ENCODE peak calls at places on chromosome 3, in five cellular contexts. O is cardiac muscle cell; C is CD4-positive, alpha-beta T cell; Z is endothelial cell; W is AG04449. R is an unnamed sample.

GRCh38 chr3:52228751-52229291 is 3.4 kb upstream of the TLR9 start:
- DNase-seq in O (no peak), C (no peak), Z (no peak), W (no peak), R (no peak)

GRCh38 chr3:71779674-71780377 is 5.1 kb downstream of the PROK2 start:
- DNase-seq in O (peak), C (no peak), Z (no peak), W (no peak), R (no peak)

GRCh38 chr3:24678441-24678865 is 183.8 kb upstream of the THRB start:
- DNase-seq in O (peak), C (no peak), Z (no peak), W (no peak), R (no peak)

GRCh38 chr3:58356054-58356453 is 23.4 kb downstream of the PXK start:
- DNase-seq in O (no peak), C (no peak), Z (no peak), W (no peak), R (no peak)

GRCh38 chr3:116140100-116140689 is 305.1 kb downstream of the LSAMP start:
- DNase-seq in O (peak), C (no peak), Z (no peak), W (no peak), R (peak)

GRCh38 chr3:43747641-43748040 is 56.9 kb downstream of the ABHD5 start:
- DNase-seq in O (no peak), C (no peak), Z (no peak), W (no peak), R (peak)

GRCh38 chr3:134201201-134202130 is 49.2 kb downstream of the RYK start:
- DNase-seq in O (peak), C (no peak), Z (no peak), W (peak), R (peak)

GRCh38 chr3:182490601-182491485 is 302.5 kb upstream of the ATP11B start:
- DNase-seq in O (peak), C (no peak), Z (peak), W (no peak), R (no peak)

GRCh38 chr3:192892981-192893827 is 24.5 kb downstream of the MB21D2 start:
- DNase-seq in O (peak), C (peak), Z (no peak), W (peak), R (peak)

GRCh38 chr3:194326192-194327029 is 24.7 kb downstream of the CPN2 start:
- DNase-seq in O (peak), C (no peak), Z (no peak), W (no peak), R (peak)

GRCh38 chr3:175155172-175155571 is 296.0 kb downstream of the NAALADL2 start:
- DNase-seq in O (no peak), C (no peak), Z (no peak), W (no peak), R (no peak)

GRCh38 chr3:64426551-64426950 is 201.3 kb upstream of the PRICKLE2 start:
- DNase-seq in O (no peak), C (no peak), Z (no peak), W (no peak), R (no peak)

GRCh38 chr3:55271549-55271948 is 215.6 kb downstream of the WNT5A start:
- DNase-seq in O (no peak), C (no peak), Z (no peak), W (no peak), R (no peak)

GRCh38 chr3:167729591-167729990 is 5.1 kb downstream of the PDCD10 start:
- DNase-seq in O (peak), C (no peak), Z (no peak), W (no peak), R (no peak)

GRCh38 chr3:99269606-99270355 is 368.3 kb upstream of the DCBLD2 start:
- DNase-seq in O (peak), C (no peak), Z (no peak), W (no peak), R (peak)

GRCh38 chr3:4824948-4825325 is 154.3 kb upstream of the BHLHE40 start:
- DNase-seq in O (peak), C (no peak), Z (no peak), W (peak), R (peak)

GRCh38 chr3:72991522-72991921 is 5.1 kb upstream of the PPP4R2 start:
- DNase-seq in O (no peak), C (no peak), Z (no peak), W (no peak), R (no peak)

DNA sequence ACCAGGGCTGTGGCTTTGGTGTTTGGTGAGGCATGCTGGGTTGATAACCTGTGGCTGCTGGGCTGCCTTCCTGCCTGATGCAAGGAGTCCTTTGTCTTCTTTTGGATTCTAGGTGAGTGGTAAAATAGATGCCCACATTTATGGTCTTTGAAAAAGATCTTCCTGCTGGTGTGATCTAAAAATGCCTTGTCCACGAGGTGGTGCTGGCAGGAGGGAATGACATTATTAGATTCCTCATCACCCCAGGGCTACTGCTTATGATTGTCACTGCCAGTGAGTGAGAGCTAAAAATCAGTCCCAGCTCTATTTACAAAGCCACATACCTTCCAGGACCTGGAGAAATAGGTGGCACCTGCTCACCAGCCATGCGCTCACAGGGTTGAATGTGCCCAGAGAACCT is 355.5 kb upstream of the ROPN1 start:
- DNase-seq in O (no peak), C (no peak), Z (no peak), W (no peak), R (no peak)
- TF ChIP-seq CTCF in O (no peak), C (no peak), Z (no peak), W (no peak), R (peak)

DNA sequence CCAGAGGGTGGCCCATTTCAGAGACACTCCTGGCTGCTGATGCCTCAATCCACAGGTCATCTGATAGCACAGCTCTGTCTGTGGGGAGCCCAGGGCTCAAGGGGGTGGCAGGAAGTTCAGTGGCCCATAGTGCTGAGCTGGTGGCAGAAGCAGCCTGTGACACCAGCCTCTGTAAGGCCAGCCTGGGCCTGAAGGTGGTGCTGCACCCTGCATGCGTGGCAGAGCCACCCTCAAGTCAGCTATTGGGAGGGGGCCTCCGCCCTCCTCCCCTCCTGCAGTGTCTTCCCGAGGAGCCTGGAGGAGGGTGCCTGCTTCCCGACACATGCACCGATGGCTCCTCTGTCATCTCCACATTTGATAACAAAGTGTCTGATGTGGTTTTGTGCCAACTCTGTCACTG is 3.0 kb downstream of the PLA1A start:
- DNase-seq in O (no peak), C (no peak), Z (peak), W (no peak), R (no peak)
- TF ChIP-seq CTCF in O (peak), C (no peak), Z (peak), W (peak), R (peak)

DNA sequence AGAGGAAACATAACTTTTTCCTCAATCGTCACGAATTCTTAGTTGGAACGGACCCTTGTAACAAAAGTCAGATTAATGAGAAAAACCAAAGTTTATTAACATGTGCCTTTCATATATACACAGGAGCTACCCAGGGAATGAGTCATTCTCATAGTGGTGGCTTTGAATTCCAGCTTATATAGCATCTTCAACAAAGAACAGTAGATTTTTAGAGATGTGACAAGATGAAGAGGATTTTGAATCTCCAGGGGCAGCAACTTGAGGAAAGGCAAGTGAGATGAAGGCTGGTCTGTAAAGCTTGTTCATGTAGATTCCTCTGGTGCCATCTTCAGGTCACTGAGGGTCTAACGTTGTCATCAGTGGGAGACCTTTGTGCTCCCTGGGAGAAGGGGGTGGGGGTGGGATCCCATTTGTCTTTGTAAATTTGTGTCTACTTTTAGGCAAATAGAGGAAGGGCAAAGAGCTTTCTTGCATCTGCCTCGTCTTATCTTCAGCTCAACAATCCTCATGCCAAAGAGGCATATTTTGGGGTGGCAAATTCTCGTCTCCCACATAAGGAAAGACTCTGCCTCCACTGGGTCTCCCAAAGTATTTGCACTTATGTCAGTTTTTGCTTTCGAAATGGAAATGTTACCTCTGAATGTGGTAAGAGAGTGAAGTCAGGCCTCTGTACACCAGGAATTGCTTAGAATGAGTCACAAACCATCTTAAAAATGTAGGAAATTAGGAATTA is 29.5 kb downstream of the CLEC3B start:
- DNase-seq in O (peak), C (no peak), Z (peak), W (no peak), R (peak)
- TF ChIP-seq CTCF in O (peak), C (peak), Z (peak), W (peak), R (peak)

DNA sequence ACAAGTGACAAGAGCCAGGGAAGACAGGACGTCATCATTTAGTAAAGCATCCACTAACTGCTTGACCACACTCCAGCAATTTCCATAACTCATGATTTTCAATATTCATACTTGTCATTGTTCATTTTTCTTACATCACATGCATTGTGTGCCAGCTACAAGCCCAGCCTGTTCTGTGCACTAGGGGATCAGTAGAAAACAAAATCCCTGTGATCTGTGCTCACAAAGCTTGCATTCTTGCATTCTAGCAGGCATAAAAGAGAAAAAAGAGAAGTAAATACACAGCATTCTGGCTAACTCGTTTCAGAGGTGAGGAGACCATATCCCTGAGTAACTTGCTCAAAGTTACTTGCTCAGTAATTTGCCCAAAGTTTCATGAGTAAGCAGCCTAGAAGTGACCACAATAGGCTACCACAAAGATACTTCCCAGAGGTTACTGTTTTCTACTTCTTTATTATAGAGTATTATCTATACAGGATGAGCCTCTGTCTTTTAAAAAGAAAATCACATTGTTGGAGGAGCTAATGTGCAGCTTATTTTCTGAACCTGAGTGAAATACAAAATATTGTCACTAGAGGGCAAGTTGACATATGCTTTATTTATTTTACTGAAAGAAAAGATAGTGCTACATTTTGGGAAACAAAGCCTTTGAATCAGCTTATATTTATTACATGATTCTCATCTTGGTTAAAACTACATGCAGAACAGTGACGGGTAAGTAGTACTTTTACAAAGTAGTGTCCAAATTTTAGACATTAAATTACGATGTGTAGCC is 701.4 kb upstream of the LMCD1 start:
- DNase-seq in O (peak), C (no peak), Z (no peak), W (no peak), R (no peak)
- TF ChIP-seq CTCF in O (peak), C (peak), Z (peak), W (no peak), R (peak)

GRCh38 chr3:107627962-107628542 is 105.3 kb downstream of the BBX start:
- DNase-seq in O (no peak), C (no peak), Z (no peak), W (no peak), R (no peak)
- TF ChIP-seq CTCF in O (peak), C (peak), Z (no peak), W (no peak), R (peak)